ENCODE peak calls at places on chromosomes 5 and 9, in nine cellular contexts. C is GM23248; D is trophoblast cell; X is sigmoid colon; N is CD8-positive, alpha-beta memory T cell; E is A673; R is thyroid gland; O is CD4-positive, CD25-positive, alpha-beta regulatory T cell; I is hepatocyte. K is an unnamed sample.

GRCh38 chr5:102554092-102554491 is 55.3 kb upstream of the SLCO6A1 start:
- DNase-seq in I (no peak), D (no peak), N (no peak), X (no peak), E (peak; percentile 27), C (no peak), R (peak; percentile 21), O (no peak), K (no peak)

GRCh38 chr5:14199902-14200301 is 56.8 kb downstream of the TRIO start:
- DNase-seq in R (no peak), D (no peak), N (no peak), I (no peak), C (peak; percentile 76), O (no peak), X (no peak), E (no peak), K (no peak)

GRCh38 chr5:92267830-92268229 is 884.7 kb upstream of the ARRDC3 start:
- DNase-seq in N (no peak), E (no peak), C (no peak), X (peak; percentile 59), I (no peak), O (no peak), R (no peak), D (no peak), K (no peak)

GRCh38 chr9:34575775-34576592 is 13.5 kb downstream of the CNTFR start:
- DNase-seq in N (no peak), I (no peak), E (no peak), X (no peak), O (no peak), R (no peak), C (no peak), D (no peak), K (no peak)

GRCh38 chr9:38018964-38019602 is 49.9 kb downstream of the SHB start:
- DNase-seq in I (peak; percentile 82), N (no peak), E (peak; percentile 60), D (peak; percentile 34), O (no peak), C (peak; percentile 95), X (peak; percentile 82), R (peak; percentile 48), K (peak; percentile 28)

GRCh38 chr9:130309689-130310455 is 44.3 kb downstream of the HMCN2 start:
- DNase-seq in I (no peak), R (no peak), E (no peak), X (no peak), O (no peak), D (no peak), C (no peak), N (no peak), K (no peak)

GRCh38 chr5:9265391-9266287 is 280.2 kb downstream of the SEMA5A start:
- DNase-seq in N (no peak), D (peak; percentile 96), O (no peak), C (peak; percentile 92), E (no peak), X (no peak), R (peak; percentile 70), I (peak; percentile 53), K (no peak)

GRCh38 chr5:168885324-168886120 is 306.4 kb upstream of the PANK3 start:
- DNase-seq in I (no peak), E (no peak), C (peak; percentile 66), N (no peak), X (no peak), O (no peak), R (no peak), D (no peak), K (peak; percentile 94)

GRCh38 chr5:143002459-143003327 is 232.5 kb downstream of the ARHGAP26 start:
- DNase-seq in R (peak; percentile 21), D (peak; percentile 46), N (peak; percentile 87), X (no peak), E (peak; percentile 68), O (peak; percentile 80), C (peak; percentile 79), I (no peak), K (no peak)

GRCh38 chr5:176540956-176541337 is 3.7 kb upstream of the RNF44 start:
- DNase-seq in I (no peak), E (no peak), O (no peak), N (peak; percentile 79), R (no peak), X (no peak), C (no peak), D (no peak), K (no peak)

GRCh38 chr9:95065224-95065623 is 252.3 kb downstream of the FANCC start:
- DNase-seq in E (no peak), R (no peak), X (peak; percentile 80), O (no peak), N (no peak), D (no peak), I (no peak), C (peak; percentile 45), K (no peak)
- H3K36me3 ChIP-seq in E (no peaks in the 10 kb centered on the region), R (peaks cover 9% of the 10 kb centered on the region), X (peaks cover 23% of the 10 kb centered on the region), O (no peaks in the 10 kb centered on the region), N (no peaks in the 10 kb centered on the region), D (peaks cover 30% of the 10 kb centered on the region), I (no peaks in the 10 kb centered on the region), C (peaks cover 77% of the 10 kb centered on the region), K (peaks cover 93% of the 10 kb centered on the region)

GRCh38 chr9:136721339-136722092 is 9.1 kb downstream of the DIPK1B start:
- DNase-seq in I (no peak), D (no peak), E (peak; percentile 57), X (no peak), N (no peak), R (no peak), C (peak; percentile 95), O (no peak), K (peak; percentile 59)

GRCh38 chr9:136720887-136721338 is 8.5 kb downstream of the DIPK1B start:
- DNase-seq in X (no peak), E (no peak), R (no peak), N (no peak), I (no peak), D (no peak), O (no peak), C (no peak), K (no peak)

GRCh38 chr9:136722969-136723356 is 10.6 kb downstream of the DIPK1B start:
- DNase-seq in D (no peak), R (no peak), C (no peak), E (peak; percentile 49), O (no peak), N (no peak), I (no peak), X (no peak), K (peak; percentile 71)

GRCh38 chr9:136723362-136723976 is 11.1 kb downstream of the DIPK1B start:
- DNase-seq in C (no peak), E (peak; percentile 37), D (no peak), R (no peak), N (no peak), X (no peak), I (no peak), O (no peak), K (peak; percentile 50)

DNA sequence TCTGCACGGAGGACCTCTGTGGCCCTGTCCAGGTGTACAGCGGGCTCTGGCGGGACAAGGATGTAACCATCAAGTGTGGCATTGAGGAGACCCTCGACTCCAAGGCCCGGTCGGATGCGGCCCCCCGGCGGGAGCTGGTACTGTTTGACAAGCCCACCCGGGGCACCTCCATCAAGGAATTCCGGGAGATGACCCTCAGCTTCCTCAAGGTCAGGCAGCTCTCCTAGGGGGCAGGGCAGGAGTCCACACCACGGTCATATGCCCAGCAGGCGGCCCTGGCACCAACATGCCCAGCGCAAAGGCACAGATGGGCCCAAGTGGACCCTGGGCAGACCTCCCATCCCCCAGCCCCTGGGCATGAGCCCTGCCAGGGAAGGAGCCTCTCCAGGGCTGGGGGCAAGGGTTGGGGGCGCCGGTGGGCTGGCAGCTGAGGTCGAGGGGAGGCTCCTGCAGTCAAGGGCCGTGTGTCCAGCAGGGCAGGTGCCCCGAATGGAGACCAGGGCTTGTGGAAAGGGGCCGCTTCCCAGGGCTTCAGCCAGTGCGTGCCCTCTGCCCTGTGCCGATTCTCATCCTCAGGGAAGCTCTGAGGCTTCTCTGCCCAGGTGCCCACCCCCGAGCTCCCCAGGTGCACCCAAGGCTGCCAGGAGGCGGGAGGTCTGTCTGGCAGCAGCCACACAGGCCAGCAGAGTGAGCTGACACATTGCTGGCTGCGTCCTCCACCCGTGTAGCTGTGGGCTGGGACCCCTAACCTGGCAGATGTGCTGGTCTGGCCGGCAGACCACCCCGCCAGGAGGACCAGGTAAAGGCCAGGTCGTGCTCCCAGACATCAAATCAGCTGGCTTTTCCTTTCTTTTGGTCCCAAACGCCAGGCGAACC is 10.0 kb downstream of the DIPK1B start:
- DNase-seq in I (no peak), C (no peak), O (no peak), X (no peak), R (no peak), N (no peak), D (no peak), E (no peak), K (no peak)
- H3K36me3 ChIP-seq in I (no peaks in the 10 kb centered on the region), C (peaks cover 15% of the 10 kb centered on the region), O (peaks cover 38% of the 10 kb centered on the region), X (peaks cover 36% of the 10 kb centered on the region), R (peaks cover 38% of the 10 kb centered on the region), N (peaks cover 28% of the 10 kb centered on the region), D (peaks cover 61% of the 10 kb centered on the region), E (peaks cover 50% of the 10 kb centered on the region), K (peaks cover 66% of the 10 kb centered on the region)

GRCh38 chr5:144166696-144167095 is 3.8 kb downstream of the YIPF5 start:
- DNase-seq in R (no peak), E (no peak), C (peak; percentile 45), X (no peak), I (no peak), D (peak; percentile 16), N (no peak), O (no peak), K (no peak)
- H3K36me3 ChIP-seq in R (peaks cover 31% of the 10 kb centered on the region), E (peaks cover 54% of the 10 kb centered on the region), C (peaks cover 73% of the 10 kb centered on the region), X (peaks cover 23% of the 10 kb centered on the region), I (no peaks in the 10 kb centered on the region), D (peaks cover 7% of the 10 kb centered on the region), N (peaks cover 41% of the 10 kb centered on the region), O (peaks cover 54% of the 10 kb centered on the region), K (peaks cover 27% of the 10 kb centered on the region)

GRCh38 chr9:4491621-4491975 is 1.3 kb downstream of the SLC1A1 start:
- DNase-seq in I (peak; percentile 44), N (no peak), E (no peak), D (peak; percentile 20), R (peak; percentile 72), O (no peak), X (no peak), C (no peak), K (no peak)
- H3K36me3 ChIP-seq in I (no peaks in the 10 kb centered on the region), N (no peaks in the 10 kb centered on the region), E (no peaks in the 10 kb centered on the region), D (no peaks in the 10 kb centered on the region), R (no peaks in the 10 kb centered on the region), O (no peaks in the 10 kb centered on the region), X (no peaks in the 10 kb centered on the region), C (no peaks in the 10 kb centered on the region), K (no peaks in the 10 kb centered on the region)

GRCh38 chr9:132630116-132630515 is 39.7 kb downstream of the DDX31 start:
- DNase-seq in R (no peak), N (no peak), O (no peak), I (no peak), D (peak; percentile 65), C (no peak), X (no peak), E (no peak), K (no peak)
- H3K36me3 ChIP-seq in R (peaks cover 42% of the 10 kb centered on the region), N (peaks cover 29% of the 10 kb centered on the region), O (peaks cover 47% of the 10 kb centered on the region), I (no peaks in the 10 kb centered on the region), D (peaks cover 26% of the 10 kb centered on the region), C (peaks cover 29% of the 10 kb centered on the region), X (peaks cover 31% of the 10 kb centered on the region), E (peaks cover 35% of the 10 kb centered on the region), K (peaks cover 46% of the 10 kb centered on the region)